ENCODE peak calls at places on chromosomes 4 and X, in four cellular contexts. F, D, W and U are unnamed samples.

GRCh38 chr4:152935661-152936445 is at the start of gene FHDC1:
- DNase-seq in F (peak; percentile 44), D (peak; percentile 82), W (no peak), U (no peak)

GRCh38 chrX:12319955-12320354 is 181.7 kb downstream of the FRMPD4 start:
- DNase-seq in F (no peak), D (no peak), W (no peak), U (no peak)

GRCh38 chrX:47030339-47030738 is 47.9 kb upstream of the RGN start:
- DNase-seq in F (no peak), D (peak; percentile 39), W (peak; percentile 2), U (peak; percentile 37)

GRCh38 chr4:38069271-38069760 is 109.1 kb downstream of the PTTG2 start:
- DNase-seq in F (peak; percentile 20), D (peak; percentile 67), W (no peak), U (peak; percentile 78)

GRCh38 chr4:58275856-58276255 is 1165.7 kb upstream of the IGFBP7 start:
- DNase-seq in F (no peak), D (no peak), W (no peak), U (no peak)

GRCh38 chr4:4704267-4704666 is 155.2 kb upstream of the MSX1 start:
- DNase-seq in F (no peak), D (no peak), W (no peak), U (peak; percentile 74)

GRCh38 chrX:153667281-153667831 is 6.3 kb downstream of the PNCK start:
- DNase-seq in F (no peak), D (no peak), W (no peak), U (no peak)

GRCh38 chr4:149993030-149993429 is 85.2 kb upstream of the DCLK2 start:
- DNase-seq in F (no peak), D (no peak), W (no peak), U (no peak)

GRCh38 chr4:118918388-118918787 is 29.7 kb downstream of the SYNPO2 start:
- DNase-seq in F (no peak), D (no peak), W (no peak), U (no peak)

DNA sequence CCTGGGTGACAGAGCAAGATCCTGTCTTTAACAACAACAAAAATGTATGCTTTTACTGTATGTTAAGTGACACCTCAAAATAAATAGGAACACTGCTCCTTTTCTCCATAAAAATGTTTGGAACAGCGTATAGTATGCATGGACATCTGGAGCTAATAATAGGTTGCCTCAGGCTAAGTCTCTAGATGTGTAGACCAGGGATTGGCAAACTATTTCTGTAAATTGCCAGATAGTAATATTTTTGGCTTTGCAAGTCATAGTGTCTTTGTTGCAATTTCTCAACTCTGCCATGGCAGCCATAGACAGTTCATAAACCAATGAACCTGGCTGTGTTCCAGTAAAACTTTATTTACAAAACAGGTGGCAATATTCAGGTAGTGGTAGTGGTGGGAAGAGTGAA is 76.6 kb upstream of the CBLL2 start:
- DNase-seq in F (no peak), D (no peak), W (no peak), U (no peak)
- TF ChIP-seq SPI1 in F (no peak), D (no peak), W (no peak), U (no peak)

GRCh38 chrX:150983526-150984163 is 510 bp downstream of the HMGB3 start:
- DNase-seq in F (no peak), D (peak; percentile 13), W (no peak), U (no peak)
- TF ChIP-seq SPI1 in F (no peak), D (no peak), W (no peak), U (no peak)

GRCh38 chr4:42345962-42346544 is 51.2 kb upstream of the SHISA3 start:
- DNase-seq in F (no peak), D (no peak), W (no peak), U (no peak)
- TF ChIP-seq SPI1 in F (no peak), D (no peak), W (no peak), U (no peak)

GRCh38 chr4:10013722-10014121 is 7.6 kb downstream of the SLC2A9 start:
- DNase-seq in F (no peak), D (peak; percentile 69), W (no peak), U (no peak)
- TF ChIP-seq SPI1 in F (no peak), D (no peak), W (no peak), U (no peak)

GRCh38 chr4:172104534-172104933 is 291.3 kb downstream of the GALNTL6 start:
- DNase-seq in F (no peak), D (no peak), W (no peak), U (no peak)
- TF ChIP-seq SPI1 in F (no peak), D (no peak), W (no peak), U (no peak)

GRCh38 chr4:15778742-15779231 is 659 bp downstream of the CD38 start:
- DNase-seq in F (peak; percentile 43), D (no peak), W (no peak), U (peak; percentile 55)
- TF ChIP-seq SPI1 in F (no peak), D (no peak), W (no peak), U (no peak)

DNA sequence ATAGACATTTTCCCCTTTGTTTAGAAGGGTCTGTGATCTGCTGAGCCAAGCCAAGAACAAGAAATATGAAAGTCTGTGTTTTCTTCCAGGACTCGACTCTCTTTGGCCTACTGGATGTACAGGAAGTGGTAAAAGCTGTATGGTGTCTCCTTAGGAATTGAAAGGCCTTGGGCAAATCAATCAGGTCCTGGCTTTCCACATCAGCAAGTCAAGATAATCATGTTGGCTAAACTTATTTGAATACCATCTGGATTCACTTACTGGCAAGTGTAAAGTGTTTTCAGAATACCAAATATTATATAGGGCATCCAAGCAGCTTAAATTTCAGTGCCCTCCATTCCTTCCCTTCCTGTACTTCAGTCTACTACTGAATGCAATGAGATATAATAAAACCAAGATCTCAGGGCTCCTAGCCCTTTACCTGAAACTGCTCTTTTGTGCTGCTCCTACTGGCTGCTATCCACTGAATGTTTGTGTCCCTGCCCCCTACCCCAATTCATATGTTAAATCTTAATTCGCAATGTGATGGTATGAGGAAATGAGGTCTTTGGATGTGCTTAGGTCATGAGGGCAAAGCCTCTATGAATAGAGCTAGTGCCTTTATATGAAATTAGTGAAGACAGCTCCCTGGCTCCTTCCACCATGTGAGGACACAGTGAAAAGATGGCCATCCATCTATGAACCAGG is 578.0 kb downstream of the SPRY1 start:
- DNase-seq in F (no peak), D (no peak), W (no peak), U (no peak)
- TF ChIP-seq SPI1 in F (no peak), D (no peak), W (no peak), U (no peak)

GRCh38 chr4:183241771-183242170 is 78.3 kb downstream of the CLDN22 start:
- DNase-seq in F (no peak), D (no peak), W (no peak), U (no peak)
- TF ChIP-seq SPI1 in F (no peak), D (no peak), W (no peak), U (no peak)

GRCh38 chrX:49978191-49978590 is 55.8 kb downstream of the CLCN5 start:
- DNase-seq in F (no peak), D (no peak), W (no peak), U (no peak)
- TF ChIP-seq SPI1 in F (no peak), D (no peak), W (no peak), U (no peak)